ENCODE peak calls at places on chromosomes 5 and 9, in nine cellular contexts. F is naive thymus-derived CD8-positive, alpha-beta T cell; C is T-cell; B is lung; D is activated CD8-positive, alpha-beta T cell treated with anti-CD3 and anti-CD28 coated beads for 36 hours; K is CD4-positive, alpha-beta T cell; P is right cardiac atrium; X is T-helper 17 cell; S is stimulated activated naive B cell treated with anti-CD40 and anti-IgM and Interleukin-4, amounts not matched to agents 10 μg/mL and 1 μg/mL and 100 μg/mL, for 72 hours. I is an unnamed sample.

GRCh38 chr9:107807183-107807582 is 317.6 kb upstream of the KLF4 start:
- ATAC-seq in F (no peak), C (no peak), B (no peak), D (no peak), K (no peak), P (no peak), X (no peak), S (no peak), I (no peak)

GRCh38 chr9:81871695-81872094 is 56.5 kb upstream of the SPATA31D4 start:
- ATAC-seq in F (no peak), C (no peak), B (no peak), D (no peak), K (no peak), P (no peak), X (no peak), S (no peak), I (no peak)

GRCh38 chr9:119792242-119792641 is 423.0 kb upstream of the BRINP1 start:
- ATAC-seq in F (no peak), C (no peak), B (no peak), D (no peak), K (no peak), P (no peak), X (no peak), S (no peak), I (no peak)

GRCh38 chr9:6818292-6818922 is 60.6 kb downstream of the KDM4C start:
- ATAC-seq in F (no peak), C (no peak), B (no peak), D (no peak), K (no peak), P (no peak), X (no peak), S (no peak), I (no peak)

GRCh38 chr9:121780177-121780576 is 128.7 kb downstream of the DAB2IP start:
- ATAC-seq in F (no peak), C (no peak), B (no peak), D (no peak), K (no peak), P (no peak), X (no peak), S (no peak), I (no peak)

GRCh38 chr5:150540615-150541396 is 32.9 kb downstream of the NDST1 start:
- ATAC-seq in F (no peak), C (no peak), B (no peak), D (no peak), K (no peak), P (peak), X (no peak), S (no peak), I (no peak)

GRCh38 chr9:70229026-70229425 is 29.8 kb upstream of the SMC5 start:
- ATAC-seq in F (no peak), C (no peak), B (no peak), D (no peak), K (no peak), P (peak), X (no peak), S (no peak), I (no peak)

GRCh38 chr9:14992025-14992424 is 81.8 kb upstream of the FREM1 start:
- ATAC-seq in F (no peak), C (no peak), B (no peak), D (no peak), K (no peak), P (no peak), X (no peak), S (no peak), I (no peak)

GRCh38 chr5:68464424-68464823 is 248.9 kb downstream of the PIK3R1 start:
- ATAC-seq in F (peak), C (peak), B (no peak), D (peak), K (peak), P (no peak), X (peak), S (peak), I (peak)

GRCh38 chr9:131837316-131837715 is 97.4 kb upstream of the RAPGEF1 start:
- ATAC-seq in F (no peak), C (no peak), B (no peak), D (no peak), K (no peak), P (peak), X (no peak), S (no peak), I (no peak)

GRCh38 chr9:4315582-4316215 is 15.8 kb upstream of the GLIS3 start:
- ATAC-seq in F (peak), C (peak), B (peak), D (peak), K (peak), P (peak), X (peak), S (peak), I (peak)

GRCh38 chr5:1966461-1966860 is 83.7 kb upstream of the IRX4 start:
- ATAC-seq in F (no peak), C (no peak), B (no peak), D (no peak), K (no peak), P (no peak), X (no peak), S (no peak), I (no peak)

GRCh38 chr9:69671291-69671903 is 774 bp downstream of the APBA1 start:
- ATAC-seq in F (no peak), C (peak), B (no peak), D (no peak), K (no peak), P (peak), X (no peak), S (peak), I (peak)

GRCh38 chr5:58985759-58986158 is 402.9 kb downstream of the RAB3C start:
- ATAC-seq in F (no peak), C (no peak), B (no peak), D (no peak), K (no peak), P (no peak), X (no peak), S (no peak), I (no peak)

GRCh38 chr5:175746851-175747250 is 89.0 kb downstream of the HRH2 start:
- ATAC-seq in F (no peak), C (no peak), B (no peak), D (no peak), K (no peak), P (no peak), X (no peak), S (no peak), I (no peak)

GRCh38 chr5:10703676-10704075 is 57.4 kb downstream of the DAP start:
- ATAC-seq in F (no peak), C (no peak), B (no peak), D (no peak), K (no peak), P (peak), X (no peak), S (no peak), I (no peak)

GRCh38 chr5:134451618-134452505 is 40.2 kb upstream of the CDKN2AIPNL start:
- ATAC-seq in F (no peak), C (no peak), B (peak), D (no peak), K (no peak), P (peak), X (no peak), S (no peak), I (no peak)

GRCh38 chr5:56684159-56684558 is 131.2 kb upstream of the MAP3K1 start:
- ATAC-seq in F (no peak), C (no peak), B (no peak), D (no peak), K (no peak), P (no peak), X (no peak), S (no peak), I (no peak)

GRCh38 chr9:134618163-134618822 is 23.3 kb upstream of the COL5A1 start:
- ATAC-seq in F (no peak), C (no peak), B (no peak), D (no peak), K (no peak), P (peak), X (no peak), S (no peak), I (no peak)

GRCh38 chr9:100216178-100216787 is 117.2 kb downstream of the INVS start:
- ATAC-seq in F (peak), C (no peak), B (peak), D (peak), K (no peak), P (peak), X (peak), S (peak), I (peak)

GRCh38 chr9:122188369-122188768 is 28.7 kb downstream of the MORN5 start:
- ATAC-seq in F (no peak), C (no peak), B (no peak), D (no peak), K (no peak), P (no peak), X (no peak), S (no peak), I (no peak)

GRCh38 chr5:3325811-3326568 is 269.6 kb upstream of the IRX1 start:
- ATAC-seq in F (no peak), C (no peak), B (no peak), D (no peak), K (no peak), P (no peak), X (no peak), S (no peak), I (no peak)

GRCh38 chr5:174082286-174082685 is 36.8 kb downstream of the NSG2 start:
- ATAC-seq in F (no peak), C (no peak), B (no peak), D (no peak), K (no peak), P (no peak), X (no peak), S (no peak), I (no peak)

GRCh38 chr9:114386886-114387677 is 700 bp downstream of the AKNA start:
- ATAC-seq in F (no peak), C (no peak), B (no peak), D (no peak), K (no peak), P (peak), X (no peak), S (no peak), I (no peak)

GRCh38 chr9:81266674-81267073 is 422.7 kb downstream of the TLE1 start:
- ATAC-seq in F (no peak), C (no peak), B (no peak), D (no peak), K (no peak), P (no peak), X (no peak), S (no peak), I (no peak)

GRCh38 chr5:42500003-42500599 is 76.9 kb downstream of the GHR start:
- ATAC-seq in F (no peak), C (no peak), B (no peak), D (no peak), K (no peak), P (peak), X (no peak), S (no peak), I (no peak)

GRCh38 chr9:115264333-115264732 is 146.4 kb upstream of the TNC start:
- ATAC-seq in F (no peak), C (no peak), B (no peak), D (no peak), K (no peak), P (no peak), X (no peak), S (no peak), I (no peak)

GRCh38 chr9:92654481-92655301 is 15.2 kb downstream of the IPPK start:
- ATAC-seq in F (no peak), C (no peak), B (no peak), D (no peak), K (no peak), P (peak), X (no peak), S (no peak), I (no peak)

GRCh38 chr5:15538516-15538915 is 38.5 kb downstream of the FBXL7 start:
- ATAC-seq in F (no peak), C (no peak), B (no peak), D (no peak), K (no peak), P (no peak), X (no peak), S (no peak), I (no peak)